ENCODE peak calls at places on chromosome 14, in four cellular contexts. U, K, J and S are unnamed samples.

GRCh38 chr14:105092124-105092911 is 27.1 kb upstream of the GPR132 start:
- DNase-seq in U (no peak), J (no peak), K (no peak), S (peak; percentile 39)

GRCh38 chr14:67940476-67940875 is 120.9 kb downstream of the RAD51B start:
- DNase-seq in K (no peak), J (no peak), U (no peak), S (peak; percentile 57)

GRCh38 chr14:67721851-67722250 is 20.2 kb downstream of the RDH12 start:
- DNase-seq in U (no peak), J (no peak), K (no peak), S (no peak)

GRCh38 chr14:51607677-51608076 is 44.0 kb upstream of the FRMD6 start:
- DNase-seq in U (no peak), J (no peak), K (no peak), S (no peak)

GRCh38 chr14:102095871-102096568 is 9.2 kb upstream of the HSP90AA1 start:
- DNase-seq in J (no peak), U (no peak), K (no peak), S (no peak)

GRCh38 chr14:68817513-68818212 is 24.8 kb upstream of the ZFP36L1 start:
- DNase-seq in U (no peak), K (no peak), J (no peak), S (peak; percentile 31)

GRCh38 chr14:87898301-87898700 is 94.7 kb downstream of the GALC start:
- DNase-seq in K (no peak), U (no peak), J (no peak), S (no peak)

GRCh38 chr14:98200621-98201020 is 1071.4 kb downstream of the BCL11B start:
- DNase-seq in K (no peak), U (no peak), J (no peak), S (no peak)

GRCh38 chr14:74135386-74135785 is 50.6 kb downstream of the LIN52 start:
- DNase-seq in J (no peak), U (no peak), K (peak; percentile 19), S (no peak)

GRCh38 chr14:75176142-75176820 is at the start of gene TMED10:
- DNase-seq in J (peak; percentile 90), K (peak; percentile 84), U (peak; percentile 86), S (peak; percentile 87)
- TF ChIP-seq CTCF in J (no peak), K (no peak), U (peak; percentile 12), S (peak; percentile 10)

DNA sequence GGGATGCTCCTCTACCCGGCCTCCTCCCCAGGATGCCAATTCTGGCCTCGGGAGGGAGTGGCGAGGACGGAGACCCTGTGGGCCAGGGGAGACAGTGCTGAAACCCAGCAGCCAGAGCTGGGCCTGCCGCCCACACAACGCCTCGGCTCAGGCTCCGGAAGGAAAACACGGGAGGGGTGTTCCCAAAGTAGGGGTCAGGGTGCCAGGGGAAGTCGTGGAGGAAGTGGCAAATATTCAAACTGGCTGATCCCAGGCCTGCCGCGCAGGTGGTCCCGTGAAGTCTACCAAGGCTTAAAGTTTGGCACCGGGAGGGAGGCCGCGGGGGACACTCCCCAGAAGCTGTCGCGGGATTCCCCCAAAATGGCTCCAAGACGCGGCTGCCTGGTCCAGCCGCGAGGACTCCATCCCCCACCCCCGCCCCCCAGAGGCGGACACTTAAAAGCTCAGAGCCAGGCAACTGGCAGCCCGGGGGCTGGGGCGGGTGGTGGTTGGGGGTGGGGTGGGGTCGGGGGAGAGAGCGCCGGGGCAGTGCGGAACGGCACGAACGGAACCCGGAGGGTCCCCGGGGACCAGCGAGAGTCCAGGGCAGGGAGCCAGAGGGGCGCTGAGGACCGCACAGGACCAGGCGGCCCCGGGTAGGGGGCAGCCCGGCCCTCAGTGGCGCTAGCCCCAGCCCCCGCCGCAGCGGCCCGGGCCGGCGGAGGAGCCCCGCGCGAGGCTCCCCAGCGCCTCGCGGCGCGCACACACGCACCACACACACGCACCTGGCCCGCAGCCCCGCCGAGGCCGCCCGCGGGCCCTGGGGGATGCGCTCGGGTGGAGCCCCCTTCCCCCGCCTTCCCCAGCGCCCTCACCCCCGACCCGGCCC is 20.0 kb downstream of the BEGAIN start:
- DNase-seq in U (no peak), J (no peak), K (no peak), S (no peak)
- H3K4me3 ChIP-seq in U (peak overlapping the region; percentile 31), J (peak overlapping the region; percentile 28), K (no peak overlapping the region), S (peak overlapping the region; percentile 43)

DNA sequence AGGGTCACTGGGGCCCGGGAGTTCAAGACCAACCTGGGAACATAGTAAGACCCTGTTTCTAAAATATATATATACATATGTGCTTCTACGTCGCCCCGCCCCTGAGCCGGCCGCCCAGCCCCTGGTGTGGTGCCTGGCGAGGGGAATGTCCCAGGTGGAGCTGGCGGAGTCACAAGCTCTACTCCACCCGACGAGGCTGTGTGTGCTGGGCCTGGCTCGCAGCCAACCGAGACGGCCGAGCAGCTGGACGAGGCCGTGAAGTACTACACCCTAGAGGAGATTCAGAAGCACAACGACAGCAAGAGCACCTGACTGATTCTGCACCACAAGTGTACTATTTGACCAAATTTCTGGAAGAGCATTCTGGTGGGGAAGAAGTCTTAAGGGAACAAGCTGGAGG is 22.1 kb upstream of the ITPK1 start:
- DNase-seq in K (peak; percentile 13), U (no peak), J (no peak), S (peak; percentile 29)
- TF ChIP-seq CTCF in K (no peak), U (no peak), J (no peak), S (no peak)

GRCh38 chr14:91458612-91459011 is 41.0 kb upstream of the CCDC88C start:
- DNase-seq in K (no peak), J (no peak), U (no peak), S (no peak)
- H3K4me3 ChIP-seq in K (no peak overlapping the region), J (no peak overlapping the region), U (no peak overlapping the region), S (no peak overlapping the region)